ENCODE peak calls at places on chromosome 18, in six cellular contexts. Y, I, H, Q, B and P are unnamed samples.

GRCh38 chr18:10061566-10061965 is 147.8 kb downstream of the VAPA start:
- DNase-seq in Y (no peak), I (no peak), H (no peak), Q (no peak), B (no peak), P (no peak)

GRCh38 chr18:24396082-24396623 is 1.5 kb downstream of the OSBPL1A start:
- DNase-seq in Y (no peak), I (no peak), H (no peak), Q (no peak), B (no peak), P (no peak)

GRCh38 chr18:3055861-3056260 is 42.9 kb upstream of the LPIN2 start:
- DNase-seq in Y (no peak), I (no peak), H (no peak), Q (no peak), B (no peak), P (no peak)

GRCh38 chr18:48629730-48630324 is 91.0 kb downstream of the CTIF start:
- DNase-seq in Y (peak), I (peak), H (no peak), Q (no peak), B (no peak), P (no peak)

GRCh38 chr18:3966985-3967856 is 487.9 kb downstream of the DLGAP1 start:
- DNase-seq in Y (no peak), I (peak), H (no peak), Q (peak), B (no peak), P (no peak)

GRCh38 chr18:28108801-28109200 is 68.1 kb downstream of the CDH2 start:
- DNase-seq in Y (peak), I (peak), H (no peak), Q (no peak), B (no peak), P (no peak)

GRCh38 chr18:44680271-44681038 is at the start of gene SETBP1:
- DNase-seq in Y (peak), I (peak), H (peak), Q (peak), B (peak), P (peak)

GRCh38 chr18:10361660-10362059 is 92.8 kb upstream of the APCDD1 start:
- DNase-seq in Y (no peak), I (no peak), H (no peak), Q (no peak), B (no peak), P (no peak)

GRCh38 chr18:1499265-1499664 is 594.6 kb downstream of the ADCYAP1 start:
- DNase-seq in Y (no peak), I (no peak), H (no peak), Q (no peak), B (no peak), P (no peak)
- TF ChIP-seq CTCF in Y (no peak), I (no peak), H (no peak), Q (no peak), B (no peak), P (no peak)

DNA sequence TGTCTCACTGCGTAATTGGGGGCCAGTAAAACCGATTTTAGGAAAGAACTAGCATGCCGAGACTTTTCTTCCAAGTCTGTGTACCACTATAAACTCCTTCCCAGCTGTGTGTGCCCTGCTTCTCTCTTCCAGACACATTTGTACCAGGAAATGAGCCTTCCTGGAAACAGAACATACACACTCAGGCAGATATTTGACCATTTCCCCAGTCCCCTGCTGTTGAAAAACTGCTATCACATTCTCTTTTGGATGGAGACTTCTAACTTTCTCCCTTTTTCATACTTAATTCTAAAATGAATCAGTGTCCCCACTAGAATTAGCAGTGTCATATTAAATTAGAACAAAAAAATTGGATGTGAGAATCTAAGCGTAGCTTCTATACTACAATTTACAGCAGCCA is 20.2 kb downstream of the DSG4 start:
- DNase-seq in Y (no peak), I (no peak), H (no peak), Q (no peak), B (no peak), P (no peak)
- TF ChIP-seq CTCF in Y (no peak), I (no peak), H (no peak), Q (no peak), B (no peak), P (peak)

DNA sequence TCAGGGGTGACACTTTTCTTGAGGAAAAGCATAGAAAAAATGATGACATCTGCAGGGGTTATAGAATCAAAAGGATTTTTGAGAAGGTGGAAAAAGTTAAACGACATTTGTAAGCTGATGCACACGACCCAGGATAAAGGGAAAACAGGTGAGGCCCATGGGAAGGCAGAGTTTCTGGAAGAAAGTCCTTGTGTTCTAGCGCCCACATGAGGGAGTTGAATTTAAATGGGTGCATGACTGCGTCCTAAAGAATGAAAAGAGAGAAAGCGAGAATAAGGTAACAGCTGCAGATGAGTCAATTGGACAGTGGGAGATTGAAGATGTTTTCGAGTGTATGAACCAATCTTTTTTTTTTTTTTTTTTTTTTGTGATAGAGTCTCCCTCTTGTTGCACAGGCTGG is 158.1 kb downstream of the GALR1 start:
- DNase-seq in Y (no peak), I (no peak), H (no peak), Q (no peak), B (no peak), P (no peak)
- TF ChIP-seq CTCF in Y (no peak), I (no peak), H (no peak), Q (no peak), B (no peak), P (no peak)

GRCh38 chr18:32893915-32894314 is 121.1 kb upstream of the KLHL14 start:
- DNase-seq in Y (no peak), I (no peak), H (no peak), Q (no peak), B (no peak), P (no peak)

GRCh38 chr18:32902566-32903330 is 129.9 kb upstream of the KLHL14 start:
- DNase-seq in Y (no peak), I (no peak), H (no peak), Q (no peak), B (no peak), P (no peak)

GRCh38 chr18:32896781-32897547 is 124.1 kb upstream of the KLHL14 start:
- DNase-seq in Y (no peak), I (peak), H (no peak), Q (no peak), B (no peak), P (no peak)

DNA sequence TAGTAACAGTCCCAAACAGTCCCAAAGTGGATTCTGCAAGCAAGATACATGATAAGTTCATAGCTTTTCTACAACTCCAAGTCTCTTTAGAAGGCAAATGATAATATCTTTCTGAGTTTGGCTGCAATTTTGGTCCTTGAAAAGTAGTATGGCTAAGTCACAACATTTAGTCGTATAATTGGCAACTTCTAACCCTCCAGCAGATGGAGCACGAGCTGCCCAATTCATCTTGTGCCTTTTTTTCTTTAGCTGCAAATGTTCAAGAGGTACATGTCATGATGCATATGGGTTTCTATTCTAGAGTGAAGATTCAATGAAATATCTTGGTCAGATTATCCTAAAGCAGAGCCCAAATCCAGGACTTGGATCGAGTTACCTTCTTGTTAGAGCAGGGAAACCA is 127.0 kb upstream of the KLHL14 start:
- DNase-seq in Y (no peak), I (no peak), H (no peak), Q (no peak), B (no peak), P (no peak)
- TF ChIP-seq CTCF in Y (peak), I (peak), H (no peak), Q (no peak), B (no peak), P (no peak)

DNA sequence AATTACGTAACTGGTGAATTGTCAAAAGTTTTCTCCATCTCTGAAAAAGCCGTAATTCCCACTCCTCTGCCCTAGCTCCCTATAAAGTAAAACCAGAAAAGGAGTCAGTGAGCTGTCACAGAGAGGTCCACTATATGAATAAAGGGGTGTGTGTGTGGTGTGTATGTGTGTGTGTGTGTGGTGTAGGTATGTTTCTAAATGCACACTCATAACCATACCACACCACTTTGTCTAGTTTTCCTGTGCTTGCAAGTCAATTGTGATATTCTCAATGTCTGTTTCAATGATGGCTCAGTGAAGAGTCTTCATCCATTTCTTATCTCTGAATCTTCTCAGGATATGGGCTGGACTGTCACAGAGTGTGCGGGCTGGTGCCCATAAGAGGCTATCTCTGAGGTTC is 54.8 kb upstream of the CCDC68 start:
- DNase-seq in Y (no peak), I (no peak), H (no peak), Q (no peak), B (no peak), P (no peak)
- TF ChIP-seq CTCF in Y (no peak), I (no peak), H (no peak), Q (no peak), B (no peak), P (no peak)